ENCODE peak calls at places on chromosomes 13 and 19, in six cellular contexts. F is MCF 10A, K is esophagus squamous epithelium, Z is heart left ventricle, P is astrocyte of the cerebellum, L is tibial nerve. J is an unnamed sample.

GRCh38 chr13:109747524-109747923 is 38.9 kb downstream of the IRS2 start:
- DNase-seq in F (no peak), K (no peak), Z (no peak), P (no peak), L (no peak), J (no peak)

GRCh38 chr13:104553156-104553555 is 1486.9 kb upstream of the SLC10A2 start:
- DNase-seq in F (peak; percentile 2), K (no peak), Z (no peak), P (peak; percentile 71), L (no peak), J (no peak)

GRCh38 chr19:35216833-35217707 is 11.5 kb downstream of the FAM187B start:
- DNase-seq in F (peak; percentile 39), K (no peak), Z (peak; percentile 37), P (no peak), L (peak; percentile 83), J (no peak)

GRCh38 chr19:50290011-50290410 is 39.2 kb downstream of the KCNC3 start:
- DNase-seq in F (no peak), K (no peak), Z (no peak), P (no peak), L (no peak), J (no peak)

GRCh38 chr13:62747152-62747551 is 1331.5 kb upstream of the PCDH20 start:
- DNase-seq in F (no peak), K (no peak), Z (no peak), P (no peak), L (no peak), J (no peak)

GRCh38 chr19:41887711-41888382 is 4.9 kb downstream of the ARHGEF1 start:
- DNase-seq in F (peak; percentile 90), K (no peak), Z (peak; percentile 31), P (peak; percentile 11), L (no peak), J (no peak)

GRCh38 chr13:35144496-35144895 is 202.4 kb downstream of the NBEA start:
- DNase-seq in F (peak; percentile 47), K (no peak), Z (no peak), P (no peak), L (no peak), J (no peak)

GRCh38 chr13:40210865-40211585 is 455.4 kb downstream of the FOXO1 start:
- DNase-seq in F (no peak), K (no peak), Z (no peak), P (no peak), L (no peak), J (no peak)

GRCh38 chr13:33940898-33941297 is 122.9 kb downstream of the RFC3 start:
- DNase-seq in F (peak; percentile 91), K (no peak), Z (no peak), P (no peak), L (no peak), J (no peak)

GRCh38 chr19:31083122-31083521 is 266.1 kb downstream of the TSHZ3 start:
- DNase-seq in F (peak; percentile 5), K (no peak), Z (no peak), P (no peak), L (no peak), J (no peak)

GRCh38 chr19:13149628-13150186 is 468 bp downstream of the STX10 start:
- DNase-seq in F (peak; percentile 48), K (no peak), Z (peak; percentile 57), P (no peak), L (no peak), J (no peak)

GRCh38 chr13:30804474-30804873 is 69.1 kb downstream of the ALOX5AP start:
- DNase-seq in F (no peak), K (no peak), Z (no peak), P (no peak), L (no peak), J (no peak)

GRCh38 chr13:106795847-106796246 is 227.9 kb upstream of the ARGLU1 start:
- DNase-seq in F (no peak), K (no peak), Z (no peak), P (no peak), L (no peak), J (no peak)

GRCh38 chr13:36360863-36361262 is 14.7 kb upstream of the SPART start:
- DNase-seq in F (no peak), K (no peak), Z (no peak), P (no peak), L (no peak), J (no peak)

GRCh38 chr19:55339225-55340143 is at the start of gene KMT5C:
- DNase-seq in F (peak; percentile 100), K (peak; percentile 100), Z (peak; percentile 100), P (peak; percentile 100), L (peak; percentile 100), J (peak; percentile 86)
- TF ChIP-seq CTCF in F (no peak), K (no peak), Z (peak; percentile 27), P (peak; percentile 38), L (peak; percentile 55), J (peak; percentile 4)

GRCh38 chr19:10478903-10479384 is 24.2 kb downstream of the KEAP1 start:
- DNase-seq in F (peak; percentile 17), K (peak; percentile 25), Z (peak; percentile 94), P (peak; percentile 52), L (peak; percentile 89), J (no peak)
- TF ChIP-seq CTCF in F (peak; percentile 30), K (peak; percentile 75), Z (peak; percentile 78), P (peak; percentile 28), L (peak; percentile 92), J (peak; percentile 43)

GRCh38 chr13:26184791-26185250 is 37.3 kb downstream of the RNF6 start:
- DNase-seq in F (peak; percentile 79), K (peak; percentile 4), Z (peak; percentile 69), P (peak; percentile 40), L (peak; percentile 48), J (no peak)

GRCh38 chr13:26185720-26186119 is 36.4 kb downstream of the RNF6 start:
- DNase-seq in F (no peak), K (no peak), Z (no peak), P (no peak), L (peak; percentile 26), J (no peak)

GRCh38 chr13:26183416-26183815 is 38.7 kb downstream of the RNF6 start:
- DNase-seq in F (no peak), K (no peak), Z (no peak), P (no peak), L (no peak), J (no peak)

GRCh38 chr13:26186995-26187394 is 35.1 kb downstream of the RNF6 start:
- DNase-seq in F (peak; percentile 6), K (no peak), Z (no peak), P (no peak), L (no peak), J (no peak)

GRCh38 chr13:26186141-26186870 is 35.8 kb downstream of the RNF6 start:
- DNase-seq in F (peak; percentile 94), K (peak; percentile 59), Z (peak; percentile 89), P (peak; percentile 77), L (peak; percentile 71), J (peak; percentile 34)
- TF ChIP-seq CTCF in F (peak; percentile 50), K (no peak), Z (no peak), P (peak; percentile 40), L (no peak), J (peak; percentile 20)

GRCh38 chr13:66139701-66140100 is 1090.4 kb downstream of the PCDH9 start:
- DNase-seq in F (no peak), K (no peak), Z (no peak), P (no peak), L (no peak), J (no peak)
- TF ChIP-seq CTCF in F (no peak), K (no peak), Z (no peak), P (no peak), L (no peak), J (no peak)

J was measured in D721Med.